ENCODE peak calls at places on chromosomes 13 and 19, in seven cellular contexts. P is uterus, K is cardiac muscle cell, X is astrocyte of the cerebellum, N is astrocyte of the spinal cord, G is fibroblast of pulmonary artery, D is cardiac fibroblast. E is an unnamed sample.

GRCh38 chr19:11378319-11379189 is 4.1 kb downstream of the SWSAP1 start:
- DNase-seq in P (no peak), K (peak; percentile 77), X (no peak), N (peak; percentile 85), G (peak; percentile 66), D (peak; percentile 88), E (peak; percentile 79)

GRCh38 chr13:48160879-48161278 is 66.0 kb upstream of the MED4 start:
- DNase-seq in P (no peak), K (no peak), X (no peak), N (peak; percentile 34), G (peak; percentile 43), D (peak; percentile 72), E (peak; percentile 67)

GRCh38 chr13:66099825-66100224 is 1130.3 kb downstream of the PCDH9 start:
- DNase-seq in P (no peak), K (no peak), X (no peak), N (no peak), G (no peak), D (no peak), E (no peak)

GRCh38 chr19:42290523-42291436 is 11.2 kb upstream of the PRR19 start:
- DNase-seq in P (peak; percentile 28), K (peak; percentile 52), X (no peak), N (no peak), G (no peak), D (no peak), E (no peak)

GRCh38 chr13:44719857-44720671 is 143.9 kb upstream of the TSC22D1 start:
- DNase-seq in P (no peak), K (no peak), X (peak; percentile 96), N (peak; percentile 96), G (peak; percentile 84), D (peak; percentile 91), E (peak; percentile 90)

GRCh38 chr19:4971816-4972495 is 3.0 kb downstream of the KDM4B start:
- DNase-seq in P (no peak), K (no peak), X (no peak), N (no peak), G (no peak), D (no peak), E (no peak)

GRCh38 chr13:34578917-34579316 is 363.2 kb upstream of the NBEA start:
- DNase-seq in P (no peak), K (no peak), X (no peak), N (no peak), G (no peak), D (no peak), E (no peak)

GRCh38 chr19:8161135-8161646 is 11.8 kb upstream of the FBN3 start:
- DNase-seq in P (no peak), K (peak; percentile 34), X (no peak), N (no peak), G (peak; percentile 17), D (peak; percentile 15), E (peak; percentile 7)

GRCh38 chr13:46288570-46289259 is 77.0 kb downstream of the LRRC63 start:
- DNase-seq in P (no peak), K (peak; percentile 69), X (peak; percentile 33), N (peak; percentile 45), G (peak; percentile 65), D (peak; percentile 64), E (peak; percentile 79)

DNA sequence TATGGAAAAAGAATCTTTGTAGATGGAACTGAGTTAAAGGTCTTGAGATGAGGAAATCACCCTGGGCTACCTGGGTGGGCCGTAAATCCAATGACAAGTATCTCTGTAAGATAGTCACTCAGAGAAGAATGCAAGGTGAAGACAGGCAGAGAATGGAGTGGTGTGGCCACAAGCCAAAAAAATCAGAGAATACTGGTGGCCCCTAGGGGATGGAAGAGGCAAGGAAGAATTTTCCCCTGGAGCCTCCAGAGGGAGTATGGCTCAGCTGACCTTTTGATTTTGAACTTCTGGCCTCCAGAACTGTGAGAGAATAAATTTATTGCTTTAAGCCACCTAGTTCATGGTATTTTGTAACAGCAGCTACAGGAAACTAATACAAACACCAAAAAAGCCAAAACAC is 32.7 kb upstream of the CSNK1A1L start:
- DNase-seq in P (no peak), K (no peak), X (no peak), N (no peak), G (peak; percentile 44), D (peak; percentile 67), E (no peak)
- TF ChIP-seq CTCF in P (no peak), K (peak; percentile 37), X (peak; percentile 31), N (peak; percentile 20), G (peak; percentile 35), D (peak; percentile 32), E (peak; percentile 22)

DNA sequence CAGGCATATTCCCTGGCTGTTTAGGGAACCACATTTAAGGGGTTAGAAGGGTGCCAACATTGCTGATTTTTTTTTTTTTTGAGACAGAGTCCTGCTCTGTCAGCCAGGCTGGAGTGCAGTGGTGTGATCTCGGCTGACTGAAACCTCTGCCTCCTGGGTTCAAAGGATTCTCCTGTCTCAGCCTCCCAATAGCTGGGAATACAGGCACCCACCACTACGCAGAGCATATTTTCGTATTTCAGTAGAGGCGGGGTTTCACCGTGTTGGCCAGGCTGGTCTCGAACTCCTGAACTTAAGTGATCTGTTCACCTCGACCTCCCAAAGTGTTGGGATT is 7.8 kb upstream of the CRX start:
- DNase-seq in P (no peak), K (no peak), X (no peak), N (no peak), G (no peak), D (no peak), E (no peak)
- TF ChIP-seq CTCF in P (no peak), K (no peak), X (no peak), N (no peak), G (no peak), D (no peak), E (no peak)

GRCh38 chr13:50981686-50982085 is 72.1 kb downstream of the RNASEH2B start:
- DNase-seq in P (no peak), K (no peak), X (no peak), N (no peak), G (no peak), D (no peak), E (no peak)
- TF ChIP-seq CTCF in P (no peak), K (no peak), X (no peak), N (no peak), G (no peak), D (no peak), E (no peak)

GRCh38 chr13:53382008-53382407 is 353.4 kb downstream of the OLFM4 start:
- DNase-seq in P (no peak), K (peak; percentile 23), X (no peak), N (no peak), G (no peak), D (no peak), E (no peak)
- TF ChIP-seq CTCF in P (no peak), K (no peak), X (no peak), N (no peak), G (no peak), D (no peak), E (no peak)

DNA sequence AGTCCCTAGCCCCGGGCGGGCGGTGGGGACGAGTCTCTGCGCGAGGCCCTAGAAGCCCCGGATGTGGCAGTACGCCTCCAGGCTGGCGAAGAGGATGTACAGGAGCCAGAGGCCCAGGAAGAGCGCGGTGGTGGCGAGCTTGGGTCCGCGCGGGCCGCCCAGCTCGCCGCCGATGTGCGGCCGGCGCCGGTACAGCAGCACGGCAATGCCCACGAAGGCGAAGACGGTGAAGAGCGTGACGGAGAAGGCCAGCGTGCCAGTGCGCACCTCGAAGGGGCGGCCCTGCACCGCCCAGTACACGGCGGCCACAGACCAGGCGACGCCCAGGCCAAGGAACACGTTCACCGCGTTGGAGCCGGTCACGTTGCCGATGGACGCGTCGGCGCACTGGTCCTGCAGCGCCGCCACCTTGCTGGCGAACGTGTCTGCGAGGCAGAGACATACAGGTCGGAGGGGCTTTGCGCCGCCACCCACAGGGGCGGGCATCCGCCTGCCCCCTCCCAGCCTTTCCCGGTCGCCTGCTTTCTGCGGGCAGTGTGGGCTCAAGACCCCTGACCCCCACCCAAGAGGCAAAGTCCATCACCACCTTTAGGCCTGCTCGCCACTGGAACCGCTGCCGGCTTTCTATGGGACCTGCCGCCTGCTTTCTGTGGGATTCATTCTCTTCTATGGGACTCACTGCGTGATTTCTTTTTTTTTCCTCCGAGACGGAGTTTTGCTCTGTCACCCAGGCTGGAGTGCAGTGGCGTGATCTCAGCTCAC is 10.9 kb upstream of the MEIS3 start:
- DNase-seq in P (no peak), K (peak; percentile 33), X (no peak), N (peak; percentile 38), G (peak; percentile 51), D (peak; percentile 62), E (peak; percentile 28)
- TF ChIP-seq CTCF in P (peak; percentile 39), K (peak; percentile 16), X (peak; percentile 14), N (no peak), G (peak; percentile 5), D (no peak), E (peak; percentile 13)

GRCh38 chr19:48190288-48191284 is 20.1 kb downstream of the ZSWIM9 start:
- DNase-seq in P (no peak), K (peak; percentile 17), X (peak; percentile 91), N (peak; percentile 88), G (peak; percentile 65), D (peak; percentile 39), E (no peak)
- TF ChIP-seq CTCF in P (no peak), K (peak; percentile 16), X (peak; percentile 53), N (peak; percentile 25), G (no peak), D (no peak), E (no peak)

DNA sequence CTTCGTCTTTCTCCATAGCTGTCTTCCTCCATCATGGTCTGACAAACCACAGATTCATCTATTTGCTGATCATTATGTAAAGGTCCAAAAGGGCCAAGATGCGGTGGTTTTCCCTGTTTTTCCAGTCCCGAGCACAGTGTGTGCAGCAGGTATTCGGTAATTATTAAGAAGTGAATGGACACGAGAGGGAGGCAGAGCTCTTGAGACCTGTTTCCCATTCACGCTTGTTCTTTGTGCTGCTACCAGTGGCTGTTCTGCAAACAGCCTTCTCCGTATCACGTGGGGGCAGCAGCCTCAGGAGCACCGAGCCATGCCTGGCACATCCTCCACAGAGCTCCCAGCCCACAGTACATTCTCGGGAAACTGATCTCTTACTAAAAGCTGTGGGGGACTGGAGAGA is 50.3 kb downstream of the CCDC70 start:
- DNase-seq in P (no peak), K (no peak), X (no peak), N (no peak), G (no peak), D (no peak), E (no peak)
- TF ChIP-seq CTCF in P (peak; percentile 5), K (no peak), X (no peak), N (no peak), G (no peak), D (no peak), E (no peak)

DNA sequence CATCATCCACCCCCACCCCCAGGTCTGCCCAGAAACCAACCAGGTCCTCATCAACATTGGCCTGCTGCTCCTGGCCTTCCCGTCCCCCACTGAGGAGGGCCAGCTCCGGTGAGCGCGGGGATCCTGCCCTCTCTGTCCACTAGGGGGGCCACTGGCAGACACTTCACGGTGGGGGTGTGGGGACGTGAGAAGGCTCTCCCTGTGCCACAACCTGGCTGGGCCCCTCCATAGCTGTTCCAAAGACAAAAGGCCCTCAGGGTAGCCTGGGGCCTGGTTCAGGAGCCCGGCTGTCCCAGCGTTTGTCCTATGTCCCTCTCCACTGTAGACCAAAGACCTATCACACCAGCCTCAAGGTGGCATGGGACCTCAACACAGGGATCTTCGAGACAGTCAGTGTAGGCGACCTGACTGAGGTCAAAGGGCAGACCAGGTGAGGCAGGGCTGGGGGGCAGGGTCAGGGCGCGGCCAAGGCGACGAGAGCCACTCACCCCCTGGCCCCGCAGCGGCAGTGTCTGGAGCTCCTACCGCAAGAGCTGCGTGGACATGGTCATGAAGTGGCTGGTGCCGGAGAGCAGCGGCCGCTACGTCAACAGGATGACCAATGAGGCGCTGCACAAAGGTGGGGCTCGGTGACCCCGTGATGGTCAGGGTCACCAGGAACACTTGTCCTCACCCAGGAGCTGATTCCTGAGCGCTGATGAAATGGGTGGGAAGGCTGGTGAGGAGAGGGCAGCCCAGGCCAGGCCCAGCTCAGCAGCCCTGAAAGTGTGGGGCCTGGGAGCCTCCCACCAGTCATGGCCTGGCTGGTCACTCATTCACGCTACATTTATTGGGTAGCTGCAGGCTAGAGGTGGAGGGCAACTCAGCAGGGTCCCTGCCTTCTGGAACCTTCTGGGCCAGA is 7.9 kb downstream of the DCAF15 start:
- DNase-seq in P (no peak), K (no peak), X (no peak), N (no peak), G (no peak), D (no peak), E (no peak)
- TF ChIP-seq CTCF in P (no peak), K (peak; percentile 28), X (no peak), N (peak; percentile 37), G (peak; percentile 22), D (peak; percentile 23), E (peak; percentile 16)